ENCODE peak calls at places on chromosomes 12 and 14, in four cellular contexts. D is GM13977, E is cardiac muscle cell, N is natural killer cell. Z is an unnamed sample.

GRCh38 chr12:31006416-31007152 is 67.1 kb upstream of the DDX11 start:
- DNase-seq in N (no peak), E (no peak), D (no peak), Z (no peak)

GRCh38 chr14:67886221-67886620 is 66.6 kb downstream of the RAD51B start:
- DNase-seq in N (no peak), D (no peak), E (no peak), Z (no peak)

GRCh38 chr14:90848944-90849731 is 32.9 kb upstream of the TTC7B start:
- DNase-seq in E (no peak), D (no peak), N (no peak), Z (no peak)

GRCh38 chr14:102937331-102938175 is 15.1 kb downstream of the AMN start:
- DNase-seq in D (no peak), N (no peak), E (no peak), Z (no peak)

GRCh38 chr12:3137268-3137761 is 60.1 kb downstream of the TSPAN9 start:
- DNase-seq in N (no peak), D (no peak), E (peak; percentile 62), Z (no peak)

GRCh38 chr12:95022477-95022876 is 19.0 kb upstream of the NDUFA12 start:
- DNase-seq in D (no peak), N (no peak), E (no peak), Z (no peak)

GRCh38 chr14:104660597-104660996 is 28.8 kb upstream of the INF2 start:
- DNase-seq in E (no peak), N (no peak), D (peak; percentile 75), Z (no peak)

GRCh38 chr12:16238661-16239060 is 38.8 kb downstream of the SLC15A5 start:
- DNase-seq in E (peak; percentile 46), D (no peak), N (no peak), Z (no peak)

GRCh38 chr12:53365245-53365904 is 14.6 kb upstream of the SP1 start:
- DNase-seq in E (peak; percentile 72), D (no peak), N (no peak), Z (no peak)

GRCh38 chr12:50282581-50283229 is 615 bp downstream of the LIMA1 start:
- DNase-seq in N (no peak), E (peak; percentile 29), D (no peak), Z (no peak)

GRCh38 chr14:63388766-63389431 is 70.2 kb upstream of the GPHB5 start:
- DNase-seq in N (peak; percentile 57), D (peak; percentile 28), E (peak; percentile 76), Z (peak; percentile 25)
- TF ChIP-seq CTCF in N (peak; percentile 78), D (peak; percentile 95), E (peak; percentile 90), Z (peak; percentile 79)

GRCh38 chr12:133181238-133181959 is at the start of gene ZNF268:
- DNase-seq in N (peak; percentile 90), E (peak; percentile 96), D (peak; percentile 92), Z (peak; percentile 90)
- TF ChIP-seq CTCF in N (peak; percentile 72), E (peak; percentile 88), D (peak; percentile 83), Z (peak; percentile 83)

GRCh38 chr14:47039336-47039735 is 387.8 kb upstream of the RPL10L start:
- DNase-seq in N (no peak), E (no peak), D (no peak), Z (no peak)

GRCh38 chr14:47040490-47040889 is 388.9 kb upstream of the RPL10L start:
- DNase-seq in D (no peak), N (no peak), E (no peak), Z (no peak)

GRCh38 chr14:47044841-47045240 is 393.3 kb upstream of the RPL10L start:
- DNase-seq in E (no peak), D (no peak), N (no peak), Z (no peak)
- TF ChIP-seq CTCF in E (no peak), D (no peak), N (no peak), Z (peak; percentile 64)

DNA sequence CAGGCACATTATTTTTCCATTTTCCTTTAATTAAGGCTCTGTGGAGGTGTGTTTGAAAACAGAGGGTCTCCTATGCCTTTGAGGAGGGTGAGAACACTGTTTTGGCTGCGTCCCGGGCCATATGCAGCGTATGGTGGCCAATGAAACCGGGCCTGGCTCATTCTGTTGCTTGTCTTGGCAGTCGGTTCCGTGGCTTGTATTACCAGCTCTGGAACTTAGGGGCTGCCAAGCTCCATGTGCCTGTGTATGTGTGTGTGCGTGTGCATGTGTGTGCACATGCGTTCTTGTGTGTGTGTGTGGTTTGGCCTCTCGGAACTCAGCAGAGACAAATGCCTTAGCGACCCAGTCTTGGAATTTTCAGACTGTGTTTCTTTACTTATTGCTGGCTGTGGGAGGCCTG is 2.7 kb downstream of the JDP2 start:
- DNase-seq in D (no peak), N (no peak), E (peak; percentile 65), Z (no peak)
- TF ChIP-seq CTCF in D (no peak), N (no peak), E (no peak), Z (no peak)

DNA sequence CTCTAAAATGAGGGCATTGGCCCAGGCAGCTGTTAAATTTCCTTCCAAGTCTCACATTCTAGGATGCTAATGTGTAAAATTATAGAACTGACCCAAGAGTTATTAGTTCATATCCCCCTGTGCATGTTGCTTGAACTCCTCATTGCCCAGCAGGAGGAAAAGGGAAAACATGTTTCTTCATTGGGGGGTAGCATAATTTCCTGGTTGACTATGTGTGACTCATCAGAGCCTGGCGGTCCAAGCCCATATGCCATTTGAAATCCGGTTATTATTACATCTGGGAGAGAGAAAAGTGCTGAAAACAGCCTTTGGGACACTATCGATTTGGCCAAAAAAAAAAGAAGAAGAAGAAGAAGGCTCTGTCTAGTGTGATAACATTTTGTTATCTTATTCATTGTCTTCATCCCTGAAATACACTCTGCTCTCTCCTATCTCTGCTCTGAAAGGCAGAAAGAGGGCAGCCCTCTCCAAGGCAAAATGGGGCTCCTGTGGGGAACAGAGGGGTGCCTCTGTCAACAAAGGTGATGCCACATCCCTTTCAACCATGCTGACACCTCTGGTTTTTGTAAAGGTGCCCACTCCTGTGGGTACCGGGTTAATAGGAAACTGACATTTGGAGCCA is 114.2 kb downstream of the DAD1 start:
- DNase-seq in E (peak; percentile 36), D (no peak), N (no peak), Z (no peak)
- TF ChIP-seq CTCF in E (no peak), D (peak; percentile 38), N (no peak), Z (no peak)

DNA sequence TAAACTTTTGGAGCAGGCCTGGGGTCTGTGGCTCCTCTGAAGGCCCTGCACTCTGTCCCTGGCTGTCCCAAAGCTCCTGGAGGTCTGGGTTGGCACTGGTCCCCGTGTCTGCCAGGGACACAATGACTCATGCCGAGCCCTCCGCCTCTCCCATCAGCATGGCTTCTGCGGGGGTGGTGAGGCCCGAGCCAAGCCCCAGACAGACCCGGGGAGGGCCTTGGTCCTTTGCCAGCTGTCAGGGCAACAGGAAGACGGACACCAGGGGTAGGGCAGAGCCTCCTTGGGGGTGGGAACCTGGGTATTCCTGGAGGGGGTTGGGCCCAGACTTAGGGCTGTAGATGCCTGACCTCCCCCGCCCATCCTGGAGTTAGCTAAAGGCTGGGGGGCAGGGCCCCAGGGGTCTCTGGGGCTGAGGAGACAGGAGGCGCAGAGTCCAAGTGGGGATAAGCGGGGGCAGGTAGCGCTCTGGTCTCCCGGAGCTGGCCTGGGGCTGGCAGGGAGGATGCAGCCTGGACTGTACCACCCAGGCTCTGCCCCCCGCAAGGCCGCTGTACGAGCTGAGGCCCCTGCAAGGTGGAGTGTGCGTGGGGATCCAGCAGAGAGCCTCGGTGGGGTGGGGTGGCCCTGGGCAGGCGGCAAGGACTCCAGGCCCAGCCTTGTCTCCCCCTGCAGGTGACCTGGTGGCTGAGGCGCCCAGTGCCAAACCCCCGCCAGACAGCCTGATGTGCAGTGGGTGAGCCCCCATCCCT is 16.4 kb upstream of the PUS1 start:
- DNase-seq in E (peak; percentile 92), N (no peak), D (no peak), Z (no peak)
- TF ChIP-seq CTCF in E (no peak), N (no peak), D (no peak), Z (peak; percentile 11)

Z was measured in progenitor cell of endocrine pancreas.